ENCODE peak calls at places on chromosomes 12 and 14, in five cellular contexts. U, F, P, X and O are unnamed samples.

GRCh38 chr12:4579305-4580097 is 17.5 kb downstream of the DYRK4 start:
- DNase-seq in X (peak), P (peak), F (no peak), U (no peak), O (peak)

GRCh38 chr14:30521899-30522736 is 36.8 kb upstream of the G2E3 start:
- DNase-seq in P (peak), U (no peak), X (peak), F (no peak), O (no peak)

GRCh38 chr12:95986635-95987535 is 9.3 kb downstream of the HAL start:
- DNase-seq in F (no peak), P (no peak), U (no peak), X (no peak), O (no peak)

GRCh38 chr14:99971087-99971928 is 93.9 kb upstream of the EVL start:
- DNase-seq in U (peak), P (peak), F (no peak), X (no peak), O (peak)

GRCh38 chr12:442235-442884 is 17.4 kb upstream of the B4GALNT3 start:
- DNase-seq in X (peak), P (peak), U (no peak), F (no peak), O (peak)

GRCh38 chr12:124979568-124979967 is 9.4 kb downstream of the DHX37 start:
- DNase-seq in U (no peak), F (no peak), X (no peak), P (peak), O (no peak)

GRCh38 chr14:90726656-90727055 is 89.6 kb downstream of the TTC7B start:
- DNase-seq in F (no peak), X (peak), P (peak), U (no peak), O (no peak)

GRCh38 chr14:23323838-23324454 is 2.7 kb downstream of the PABPN1 start:
- DNase-seq in U (no peak), X (no peak), P (no peak), F (no peak), O (no peak)

GRCh38 chr12:93108958-93109357 is 179.9 kb upstream of the EEA1 start:
- DNase-seq in X (no peak), U (no peak), F (peak), P (no peak), O (no peak)

GRCh38 chr12:5593056-5593455 is 161.1 kb downstream of the NTF3 start:
- DNase-seq in U (no peak), F (no peak), X (no peak), P (no peak), O (no peak)

GRCh38 chr12:65330341-65330740 is 51.9 kb downstream of the MSRB3 start:
- DNase-seq in P (no peak), F (no peak), X (no peak), U (no peak), O (no peak)

GRCh38 chr12:13702401-13702800 is 279.0 kb downstream of the GRIN2B start:
- DNase-seq in P (peak), X (no peak), F (no peak), U (no peak), O (no peak)

GRCh38 chr14:29663281-29663801 is 264.3 kb downstream of the PRKD1 start:
- DNase-seq in P (no peak), U (no peak), F (no peak), X (no peak), O (no peak)

GRCh38 chr14:64825498-64825897 is 54.2 kb downstream of the SPTB start:
- DNase-seq in F (no peak), P (no peak), X (no peak), U (no peak), O (no peak)

GRCh38 chr12:19643635-19644034 is 204.3 kb downstream of the AEBP2 start:
- DNase-seq in X (peak), U (no peak), P (peak), F (peak), O (peak)

GRCh38 chr12:24880732-24881131 is 68.2 kb downstream of the BCAT1 start:
- DNase-seq in U (no peak), P (no peak), F (no peak), X (no peak), O (no peak)

GRCh38 chr12:754871-755562 is 2.6 kb downstream of the WNK1 start:
- DNase-seq in X (peak), U (no peak), P (peak), F (no peak), O (no peak)

GRCh38 chr14:33847066-33847465 is 103.8 kb downstream of the EGLN3 start:
- DNase-seq in X (no peak), U (no peak), P (no peak), F (no peak), O (no peak)

GRCh38 chr12:96112733-96113132 is 77.3 kb upstream of the LTA4H start:
- DNase-seq in U (no peak), P (no peak), F (no peak), X (peak), O (no peak)

GRCh38 chr14:74242055-74243042 is 3.1 kb downstream of the VSX2 start:
- DNase-seq in X (no peak), U (no peak), P (peak), F (no peak), O (no peak)

GRCh38 chr12:49428652-49429549 is 61.6 kb downstream of the SPATS2 start:
- DNase-seq in U (no peak), X (no peak), F (peak), P (no peak), O (no peak)

GRCh38 chr14:67577909-67578749 is 21.9 kb downstream of the PIGH start:
- DNase-seq in F (no peak), X (no peak), U (no peak), P (no peak), O (no peak)

GRCh38 chr12:75378354-75378753 is 12.5 kb upstream of the GLIPR1L2 start:
- DNase-seq in U (no peak), X (no peak), P (no peak), F (peak), O (no peak)

GRCh38 chr12:11486623-11487444 is 91.5 kb upstream of the PRB2 start:
- DNase-seq in U (peak), P (peak), F (peak), X (peak), O (peak)

GRCh38 chr12:25364529-25365339 is 114.0 kb upstream of the KRAS start:
- DNase-seq in P (no peak), F (no peak), U (no peak), X (no peak), O (peak)

GRCh38 chr14:55412686-55413085 is 1.1 kb upstream of the ATG14 start:
- DNase-seq in U (no peak), F (no peak), P (no peak), X (no peak), O (no peak)

GRCh38 chr12:90167501-90167900 is 458.9 kb upstream of the ATP2B1 start:
- DNase-seq in X (no peak), F (no peak), U (no peak), P (no peak), O (no peak)

GRCh38 chr12:23084236-23084995 is 459.4 kb downstream of the ETNK1 start:
- DNase-seq in X (no peak), P (no peak), F (no peak), U (no peak), O (peak)

GRCh38 chr12:29168000-29168399 is 18.9 kb downstream of the FAR2 start:
- DNase-seq in U (no peak), X (peak), P (no peak), F (no peak), O (no peak)

GRCh38 chr12:33012226-33012625 is 115.6 kb upstream of the PKP2 start:
- DNase-seq in U (no peak), X (peak), P (no peak), F (no peak), O (no peak)

GRCh38 chr12:132320767-132321211 is 8.6 kb downstream of the GALNT9 start:
- DNase-seq in U (no peak), F (no peak), X (no peak), P (no peak), O (no peak)

GRCh38 chr12:104462325-104462724 is 5.6 kb downstream of the CHST11 start:
- DNase-seq in X (no peak), U (no peak), P (no peak), F (no peak), O (no peak)
- H3K4me3 ChIP-seq in X (no peak), U (no peak), P (no peak), F (no peak), O (no peak)

DNA sequence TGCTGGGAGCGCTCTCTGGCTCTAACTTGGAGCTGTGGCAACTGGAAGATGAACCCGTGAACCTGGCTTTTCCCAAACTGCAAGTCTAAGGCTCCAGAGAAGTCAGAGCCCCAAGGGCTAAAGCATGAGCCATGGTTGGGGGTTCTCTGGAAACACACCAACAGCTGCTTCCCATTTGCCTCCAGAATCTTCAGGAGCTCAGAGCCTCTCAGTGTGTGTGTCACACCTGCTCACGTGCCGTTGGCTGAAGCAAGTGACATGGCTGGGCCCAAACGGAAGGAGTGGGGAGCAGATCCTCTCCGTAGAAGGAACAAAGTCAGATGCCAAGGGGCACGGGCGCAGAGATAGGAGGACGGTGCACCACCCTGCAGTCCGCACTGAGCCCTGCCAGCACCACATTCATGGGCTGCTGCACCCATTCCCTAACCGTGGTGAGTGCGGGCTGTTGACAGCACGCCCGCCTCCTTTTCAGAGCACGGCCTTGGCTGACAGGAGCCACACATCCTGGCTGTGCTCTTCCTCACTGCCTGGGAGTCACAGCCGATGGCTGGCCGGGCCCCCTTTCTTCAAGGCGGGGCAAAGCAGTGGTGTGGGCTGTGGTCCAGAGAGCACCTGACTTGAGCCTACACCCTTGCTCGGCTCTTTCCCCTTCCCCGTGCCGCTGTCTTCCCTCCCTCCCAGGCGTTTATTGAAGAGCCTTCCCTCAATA is 16.6 kb upstream of the TRAF3 start:
- DNase-seq in U (no peak), P (no peak), F (no peak), X (no peak), O (no peak)
- H3K4me3 ChIP-seq in U (no peak), P (no peak), F (no peak), X (no peak), O (no peak)

GRCh38 chr12:71947645-71948105 is 9.0 kb downstream of the TPH2 start:
- DNase-seq in P (peak), U (no peak), X (peak), F (no peak), O (no peak)
- H3K4me3 ChIP-seq in P (no peak), U (no peak), X (no peak), F (no peak), O (no peak)

DNA sequence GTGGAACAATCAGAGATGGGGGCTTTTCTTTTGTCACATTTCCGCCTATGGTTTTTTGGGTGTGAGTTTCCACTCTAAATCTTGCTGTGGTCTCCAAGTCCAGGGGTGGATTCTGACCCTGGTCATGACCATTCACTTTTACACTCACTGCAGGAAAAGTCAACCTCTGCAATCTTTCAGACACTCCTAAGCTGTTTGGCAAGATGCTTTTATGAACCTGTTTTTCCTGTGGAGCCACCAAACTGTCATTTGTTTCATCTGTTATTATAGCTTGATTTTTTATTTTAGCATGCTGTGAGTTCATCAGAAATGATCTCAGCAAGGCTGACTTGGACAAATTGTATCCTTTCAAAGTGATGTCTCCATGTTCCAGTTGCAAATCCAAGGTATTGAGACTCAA is 25.1 kb upstream of the SYCP3 start:
- DNase-seq in U (no peak), X (no peak), P (no peak), F (no peak), O (no peak)
- H3K4me3 ChIP-seq in U (no peak), X (no peak), P (no peak), F (no peak), O (no peak)